ENCODE peak calls at places on chromosomes 2 and 18, in six cellular contexts. Y is brain microvascular endothelial cell, X is neural progenitor cell, Q is right atrium auricular region, F is tibial artery, E is IMR-90. Z is an unnamed sample.

GRCh38 chr18:23719634-23720201 is 30.5 kb downstream of the LAMA3 start:
- DNase-seq in F (no peak), Y (peak; percentile 98), X (no peak), Q (peak; percentile 63), E (peak; percentile 98), Z (peak; percentile 83)

GRCh38 chr18:3450358-3451107 is 561 bp downstream of the TGIF1 start:
- DNase-seq in X (peak; percentile 40), Y (peak; percentile 74), E (peak; percentile 73), Q (peak; percentile 72), F (peak; percentile 85), Z (no peak)

GRCh38 chr2:58569460-58570185 is 328.5 kb upstream of the FANCL start:
- DNase-seq in F (no peak), Q (no peak), E (no peak), Y (no peak), X (no peak), Z (no peak)

GRCh38 chr18:36889316-36889715 is 60.4 kb downstream of the KIAA1328 start:
- DNase-seq in Q (no peak), F (no peak), E (peak; percentile 55), Y (peak; percentile 14), X (no peak), Z (no peak)

GRCh38 chr18:12377556-12378553 is 828 bp upstream of the AFG3L2 start:
- DNase-seq in Q (no peak), X (peak; percentile 41), F (no peak), E (no peak), Y (no peak), Z (peak; percentile 94)

GRCh38 chr2:232530626-232531260 is 4.8 kb downstream of the CHRND start:
- DNase-seq in F (no peak), E (no peak), Q (no peak), Y (no peak), X (no peak), Z (no peak)

GRCh38 chr18:24491882-24492281 is 31.4 kb downstream of the HRH4 start:
- DNase-seq in E (no peak), F (no peak), X (no peak), Q (no peak), Y (no peak), Z (no peak)

GRCh38 chr18:67359868-67360838 is 156.4 kb downstream of the DSEL start:
- DNase-seq in E (peak; percentile 96), Y (peak; percentile 98), X (no peak), F (peak; percentile 84), Q (peak; percentile 87), Z (peak; percentile 40)

GRCh38 chr2:40213616-40214015 is 238.3 kb downstream of the SLC8A1 start:
- DNase-seq in Y (no peak), Q (no peak), E (no peak), X (no peak), F (no peak), Z (no peak)

GRCh38 chr18:46917808-46918600 is 602 bp downstream of the KATNAL2 start:
- DNase-seq in F (no peak), E (peak; percentile 37), X (peak; percentile 48), Y (peak; percentile 41), Q (no peak), Z (no peak)

GRCh38 chr2:12032421-12032820 is 286.0 kb downstream of the LPIN1 start:
- DNase-seq in Q (no peak), E (no peak), X (no peak), Y (no peak), F (no peak), Z (no peak)

GRCh38 chr2:169478339-169478738 is 955 bp upstream of the BBS5 start:
- DNase-seq in X (no peak), Y (no peak), E (peak; percentile 58), Q (no peak), F (no peak), Z (no peak)

GRCh38 chr18:64966667-64967066 is 784.1 kb upstream of the CDH7 start:
- DNase-seq in Y (no peak), F (no peak), E (no peak), Q (no peak), X (peak; percentile 46), Z (no peak)

GRCh38 chr2:221484761-221485499 is 87.2 kb downstream of the EPHA4 start:
- DNase-seq in F (no peak), Q (no peak), X (no peak), E (no peak), Y (no peak), Z (no peak)

GRCh38 chr18:32920796-32921787 is 148.3 kb upstream of the KLHL14 start:
- DNase-seq in Q (no peak), X (no peak), Y (peak; percentile 91), E (peak; percentile 95), F (no peak), Z (peak; percentile 53)

DNA sequence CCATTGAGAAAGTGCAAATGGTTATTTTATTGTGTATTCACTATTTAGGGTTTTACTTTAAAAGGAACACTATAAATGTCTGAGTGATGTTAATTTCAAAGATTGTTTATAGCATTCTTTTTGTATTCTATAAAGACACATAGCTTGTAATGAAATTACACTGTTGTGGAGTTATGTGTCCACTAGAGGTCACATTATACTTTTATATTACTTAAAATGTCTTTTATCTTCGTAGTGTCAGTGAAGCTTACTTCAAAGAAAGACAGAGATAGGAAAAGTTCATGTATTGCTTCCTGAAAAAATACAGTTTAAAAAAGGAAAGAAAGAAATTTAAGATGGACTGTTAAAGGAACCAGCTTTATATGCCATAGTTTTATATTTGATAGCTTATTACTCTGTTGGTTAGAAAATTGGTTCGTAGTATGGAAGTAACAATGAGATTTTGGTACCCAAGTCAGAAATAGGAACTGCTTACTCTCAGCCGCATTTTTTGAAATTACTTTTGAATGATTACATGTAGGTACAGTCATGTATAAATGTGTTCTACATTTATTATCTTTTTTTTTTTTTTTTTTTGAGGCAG is 20.5 kb downstream of the APLF start:
- DNase-seq in E (peak; percentile 53), X (peak; percentile 9), Q (no peak), Y (no peak), F (no peak), Z (no peak)
- TF ChIP-seq CTCF in E (peak; percentile 56), X (peak; percentile 60), Q (peak; percentile 64), Y (peak; percentile 27), F (peak; percentile 30), Z (no peak)

GRCh38 chr18:34730774-34731173 is 20.7 kb downstream of the DTNA start:
- DNase-seq in E (no peak), Y (no peak), Q (no peak), X (no peak), F (no peak), Z (no peak)

GRCh38 chr18:34734048-34734447 is 23.9 kb downstream of the DTNA start:
- DNase-seq in E (no peak), Q (no peak), X (no peak), Y (no peak), F (no peak), Z (no peak)

GRCh38 chr18:34726286-34727004 is 16.3 kb downstream of the DTNA start:
- DNase-seq in Q (no peak), X (no peak), E (no peak), Y (no peak), F (no peak), Z (no peak)

GRCh38 chr18:34729264-34729663 is 19.2 kb downstream of the DTNA start:
- DNase-seq in Y (peak; percentile 31), E (no peak), Q (no peak), X (peak; percentile 70), F (no peak), Z (no peak)

GRCh38 chr18:34729740-34730338 is 19.7 kb downstream of the DTNA start:
- DNase-seq in E (no peak), F (peak; percentile 70), Y (no peak), X (no peak), Q (no peak), Z (no peak)
- H3K27ac ChIP-seq in E (no peak overlapping the region), F (peak overlapping the region; percentile 73), Y (no peak overlapping the region), X (no peak overlapping the region), Q (peak overlapping the region; percentile 81), Z (no peak overlapping the region)

GRCh38 chr2:188609321-188610049 is 317.8 kb downstream of the GULP1 start:
- DNase-seq in E (peak; percentile 40), Q (no peak), F (no peak), Y (peak; percentile 29), X (no peak), Z (no peak)
- TF ChIP-seq CTCF in E (no peak), Q (no peak), F (no peak), Y (no peak), X (no peak), Z (no peak)

GRCh38 chr2:216774180-216774579 is 78.8 kb upstream of the IGFBP5 start:
- DNase-seq in F (no peak), E (no peak), X (no peak), Y (no peak), Q (no peak), Z (no peak)

GRCh38 chr2:216773072-216773471 is 77.7 kb upstream of the IGFBP5 start:
- DNase-seq in Y (no peak), F (peak; percentile 86), Q (peak; percentile 80), X (no peak), E (no peak), Z (no peak)

GRCh38 chr2:216776076-216776726 is 80.9 kb upstream of the IGFBP5 start:
- DNase-seq in X (no peak), E (no peak), F (no peak), Y (no peak), Q (no peak), Z (no peak)

GRCh38 chr2:216774620-216775019 is 79.3 kb upstream of the IGFBP5 start:
- DNase-seq in X (no peak), F (peak; percentile 86), E (peak; percentile 92), Y (peak; percentile 81), Q (peak; percentile 88), Z (no peak)

DNA sequence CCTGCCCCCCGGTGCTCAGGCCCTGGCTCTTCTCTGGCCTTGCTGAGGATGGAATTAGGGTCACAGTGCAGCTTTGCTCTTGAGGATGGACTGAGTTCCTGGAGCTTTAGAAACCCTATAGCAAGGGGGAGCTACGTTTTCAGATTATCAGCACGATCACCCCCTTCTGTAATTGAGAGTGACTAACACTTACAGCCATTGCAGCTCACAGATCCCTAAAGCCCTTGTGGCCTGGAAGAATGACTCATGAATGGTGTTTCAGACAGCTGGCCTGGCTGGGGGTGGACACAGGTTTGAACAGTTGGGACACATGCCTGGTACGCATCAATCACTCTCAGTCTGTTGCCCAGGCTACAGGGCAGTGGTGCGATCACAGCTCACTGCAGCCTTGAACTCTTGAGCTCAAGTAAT is 79.7 kb upstream of the IGFBP5 start:
- DNase-seq in E (peak; percentile 99), Q (peak; percentile 88), F (peak; percentile 87), X (no peak), Y (peak; percentile 93), Z (no peak)
- H3K27ac ChIP-seq in E (peak overlapping the region; percentile 66), Q (peak overlapping the region; percentile 87), F (peak overlapping the region; percentile 78), X (no peak overlapping the region), Y (peak overlapping the region; percentile 38), Z (no peak overlapping the region)

GRCh38 chr2:9230051-9230802 is 23.6 kb downstream of the ASAP2 start:
- DNase-seq in F (no peak), E (peak; percentile 51), X (no peak), Q (no peak), Y (peak; percentile 40), Z (no peak)
- TF ChIP-seq CTCF in F (no peak), E (no peak), X (no peak), Q (no peak), Y (peak; percentile 47), Z (no peak)

GRCh38 chr2:197270601-197271000 is 40.0 kb downstream of the ANKRD44 start:
- DNase-seq in F (no peak), X (no peak), E (no peak), Q (no peak), Y (no peak), Z (no peak)
- H3K27ac ChIP-seq in F (no peak overlapping the region), X (no peak overlapping the region), E (no peak overlapping the region), Q (no peak overlapping the region), Y (no peak overlapping the region), Z (no peak overlapping the region)

DNA sequence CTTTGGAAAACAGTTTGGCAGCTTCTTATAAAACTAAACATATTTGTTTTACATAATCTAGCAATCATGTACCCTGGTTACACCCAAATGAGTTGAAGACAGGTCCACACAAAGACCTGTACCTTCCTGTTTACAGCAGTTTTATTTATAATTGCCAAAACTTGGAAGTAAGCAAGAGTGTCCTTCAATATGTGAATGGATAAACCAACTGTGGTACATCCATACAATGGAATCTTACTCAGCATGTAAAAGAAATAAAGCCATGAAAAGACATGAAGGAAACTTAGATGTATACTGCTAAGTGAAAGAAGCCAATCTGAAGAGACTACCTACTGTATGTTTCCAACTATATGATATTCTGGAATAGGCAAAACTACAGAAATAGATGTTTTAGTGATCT is 23.7 kb downstream of the ORC4 start:
- DNase-seq in Q (no peak), Y (no peak), X (no peak), F (no peak), E (no peak), Z (no peak)
- TF ChIP-seq CTCF in Q (no peak), Y (no peak), X (no peak), F (no peak), E (no peak), Z (no peak)